ENCODE peak calls at places on chromosomes 6 and 20, in six cellular contexts. Y, C, M, V, E and U are unnamed samples.
A peak's percentile ranks its signal among the peaks of the same experiment; 100 is the strongest.

GRCh38 chr6:104585646-104586045 is 274.1 kb downstream of the HACE1 start:
- DNase-seq in Y (no peak), C (no peak), M (no peak), V (no peak), E (no peak), U (no peak)

GRCh38 chr6:83183082-83183828 is 9.8 kb downstream of the PGM3 start:
- DNase-seq in Y (no peak), C (no peak), M (no peak), V (peak; percentile 98), E (no peak), U (no peak)

GRCh38 chr6:107968081-107968480 is 10.1 kb upstream of the SEC63 start:
- DNase-seq in Y (no peak), C (no peak), M (no peak), V (no peak), E (no peak), U (no peak)

GRCh38 chr6:130969807-130970491 is 93.1 kb downstream of the EPB41L2 start:
- DNase-seq in Y (peak; percentile 80), C (no peak), M (no peak), V (peak; percentile 67), E (no peak), U (peak; percentile 9)

GRCh38 chr6:142200846-142201628 is 54.0 kb downstream of the VTA1 start:
- DNase-seq in Y (no peak), C (no peak), M (no peak), V (no peak), E (no peak), U (no peak)

GRCh38 chr20:49385471-49385870 is 97.0 kb downstream of the KCNB1 start:
- DNase-seq in Y (peak; percentile 52), C (peak; percentile 47), M (peak; percentile 46), V (peak; percentile 22), E (no peak), U (peak; percentile 53)

GRCh38 chr6:110456694-110457093 is 19.7 kb downstream of the SLC22A16 start:
- DNase-seq in Y (no peak), C (no peak), M (no peak), V (no peak), E (no peak), U (no peak)

GRCh38 chr6:126356526-126356925 is 16.6 kb downstream of the CENPW start:
- DNase-seq in Y (no peak), C (no peak), M (no peak), V (no peak), E (no peak), U (no peak)

GRCh38 chr6:163861627-163862026 is 447.1 kb downstream of the QKI start:
- DNase-seq in Y (no peak), C (no peak), M (no peak), V (no peak), E (no peak), U (no peak)

GRCh38 chr20:53921443-53921973 is 148.9 kb downstream of the BCAS1 start:
- DNase-seq in Y (no peak), C (no peak), M (no peak), V (no peak), E (no peak), U (no peak)

GRCh38 chr6:36029464-36029863 is 1.9 kb downstream of the MAPK14 start:
- DNase-seq in Y (peak; percentile 68), C (no peak), M (no peak), V (peak; percentile 85), E (no peak), U (peak; percentile 4)

GRCh38 chr20:57160985-57161384 is 105.5 kb downstream of the BMP7 start:
- DNase-seq in Y (no peak), C (no peak), M (no peak), V (no peak), E (no peak), U (no peak)

GRCh38 chr6:161443868-161444267 is 170.0 kb upstream of the AGPAT4 start:
- DNase-seq in Y (no peak), C (no peak), M (no peak), V (no peak), E (no peak), U (no peak)

GRCh38 chr6:18551228-18551627 is 164.1 kb downstream of the RNF144B start:
- DNase-seq in Y (no peak), C (no peak), M (no peak), V (peak; percentile 72), E (no peak), U (no peak)

GRCh38 chr6:25017932-25018581 is 82.3 kb upstream of the RIPOR2 start:
- DNase-seq in Y (peak; percentile 8), C (no peak), M (peak; percentile 26), V (peak; percentile 65), E (no peak), U (no peak)

DNA sequence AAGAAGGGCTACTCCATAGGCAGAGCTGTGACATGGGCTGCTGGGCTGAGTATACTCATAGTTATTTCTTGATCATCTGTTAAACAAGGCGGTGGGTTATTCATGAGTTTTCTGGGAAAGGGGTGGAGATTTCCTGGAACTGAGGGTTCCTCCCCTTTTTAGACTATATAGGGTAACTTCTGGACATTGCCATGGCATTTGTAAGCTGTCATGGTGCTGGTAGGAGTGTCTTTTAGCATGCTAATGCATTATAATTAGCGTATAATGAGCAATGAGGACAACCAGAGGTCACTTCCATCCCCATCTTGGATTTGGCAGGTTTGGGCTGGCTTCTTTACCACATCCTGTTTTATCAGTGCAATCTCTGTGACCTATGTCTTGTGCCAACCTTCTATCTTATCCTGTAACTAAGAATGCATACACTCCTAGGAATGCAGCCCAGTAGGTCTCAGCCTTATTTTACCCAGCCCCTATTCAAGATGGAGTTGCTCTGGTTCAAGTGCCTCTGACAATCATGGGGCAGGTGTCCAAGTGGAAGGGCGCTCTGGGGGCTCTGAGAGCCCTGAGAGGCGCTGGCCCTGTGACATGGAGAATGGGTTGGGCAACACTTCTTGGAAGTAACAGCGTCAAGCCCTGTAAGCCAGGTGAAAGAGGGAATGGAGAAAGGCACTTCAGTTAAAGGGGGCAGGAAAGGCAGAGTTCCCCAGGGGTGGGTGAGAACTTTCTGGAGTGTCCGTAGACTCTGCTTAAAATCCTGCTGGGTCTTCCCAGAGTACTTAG is 354.2 kb upstream of the SULF2 start:
- DNase-seq in Y (no peak), C (no peak), M (no peak), V (no peak), E (no peak), U (no peak)
- TF ChIP-seq RAD21 in Y (no peak), C (no peak), M (peak; percentile 49), V (no peak), E (no peak), U (no peak)

DNA sequence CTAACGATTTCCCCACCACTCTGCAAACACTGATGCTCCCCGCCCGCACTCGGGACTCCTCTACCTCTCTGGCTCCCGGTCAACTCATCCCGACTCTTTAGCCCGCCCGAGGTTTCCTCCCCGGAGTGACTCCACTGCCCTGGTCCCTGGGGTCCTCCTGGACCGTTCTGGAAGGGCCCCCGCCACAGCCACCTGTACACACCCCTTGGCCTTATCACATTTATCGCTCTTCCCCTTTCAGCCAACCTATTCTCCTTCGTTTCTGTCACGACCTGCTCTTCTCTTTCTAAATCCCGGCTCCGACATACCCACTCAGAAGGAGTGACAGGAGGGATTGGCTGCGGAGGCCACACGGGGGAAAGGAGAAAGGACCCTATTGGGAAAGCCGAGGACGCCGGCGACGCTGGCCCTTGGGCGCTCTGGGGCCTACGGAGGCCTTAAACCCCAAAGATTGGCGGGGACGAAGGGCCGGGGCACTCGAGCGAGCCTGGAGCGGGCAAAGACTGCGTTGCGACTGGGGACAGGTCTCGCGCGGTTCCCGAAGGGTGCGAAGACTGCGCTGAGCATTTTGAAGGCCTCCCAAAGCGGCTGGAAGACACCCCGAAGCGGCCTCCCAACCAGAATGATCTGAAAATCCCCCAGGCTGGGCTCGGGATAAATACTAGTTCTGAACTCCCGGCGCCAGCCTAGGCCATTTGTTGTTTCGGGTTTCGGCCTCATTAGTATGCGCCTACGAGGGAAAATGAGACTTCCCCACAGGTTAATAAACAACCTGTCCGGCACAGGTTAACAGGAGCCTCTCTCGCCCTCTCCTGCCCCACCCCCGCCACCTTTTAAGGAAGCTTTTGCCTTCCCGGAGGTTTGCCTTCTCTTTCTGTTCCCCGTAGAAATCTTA is 9.2 kb downstream of the SIM1 start:
- DNase-seq in Y (no peak), C (no peak), M (no peak), V (no peak), E (no peak), U (no peak)
- TF ChIP-seq RAD21 in Y (no peak), C (no peak), M (no peak), V (no peak), E (no peak), U (no peak)

DNA sequence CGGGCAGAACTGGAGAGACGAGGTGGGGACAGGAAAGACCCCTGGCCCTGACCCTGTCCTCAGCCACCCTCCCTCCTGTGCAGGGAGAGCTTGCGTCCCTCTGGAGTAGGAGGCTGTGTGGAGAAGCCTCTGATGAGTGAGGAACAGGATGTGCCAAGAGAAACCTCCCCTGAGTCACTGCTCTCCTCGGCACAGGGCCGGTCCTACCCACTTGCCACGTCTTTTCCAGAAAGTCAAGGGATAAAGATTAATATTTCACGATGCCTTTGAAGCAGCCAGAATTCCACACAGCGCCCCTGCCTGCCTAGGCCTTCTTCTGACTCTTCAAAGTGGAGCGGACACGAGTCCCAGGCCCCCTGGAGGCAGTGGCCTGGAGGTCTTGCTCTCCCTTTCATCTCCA is 34.9 kb upstream of the THBS2 start:
- DNase-seq in Y (no peak), C (no peak), M (no peak), V (peak; percentile 35), E (no peak), U (no peak)
- TF ChIP-seq RAD21 in Y (no peak), C (no peak), M (no peak), V (no peak), E (no peak), U (no peak)

DNA sequence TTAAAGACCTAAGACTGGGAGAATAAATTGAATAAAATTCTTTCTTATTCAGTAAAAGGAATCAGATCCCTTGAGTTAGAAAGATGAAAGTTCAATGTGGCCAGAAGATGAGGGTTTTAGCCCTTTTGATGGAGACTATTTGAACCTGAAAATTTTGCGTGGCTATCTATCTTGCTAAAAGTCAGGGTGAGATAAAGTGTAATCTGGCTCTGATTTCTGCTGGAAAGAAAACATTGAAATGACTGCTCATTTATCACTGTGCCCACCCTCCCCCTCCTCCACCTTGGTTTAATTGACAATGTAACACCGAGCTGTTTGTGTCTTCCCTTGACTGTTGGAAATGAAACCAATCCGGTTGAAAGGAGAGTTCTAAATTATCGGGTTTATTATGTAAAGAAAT is 32.9 kb upstream of the TCF21 start:
- DNase-seq in Y (no peak), C (no peak), M (no peak), V (no peak), E (no peak), U (no peak)
- TF ChIP-seq RAD21 in Y (no peak), C (no peak), M (no peak), V (no peak), E (no peak), U (no peak)

DNA sequence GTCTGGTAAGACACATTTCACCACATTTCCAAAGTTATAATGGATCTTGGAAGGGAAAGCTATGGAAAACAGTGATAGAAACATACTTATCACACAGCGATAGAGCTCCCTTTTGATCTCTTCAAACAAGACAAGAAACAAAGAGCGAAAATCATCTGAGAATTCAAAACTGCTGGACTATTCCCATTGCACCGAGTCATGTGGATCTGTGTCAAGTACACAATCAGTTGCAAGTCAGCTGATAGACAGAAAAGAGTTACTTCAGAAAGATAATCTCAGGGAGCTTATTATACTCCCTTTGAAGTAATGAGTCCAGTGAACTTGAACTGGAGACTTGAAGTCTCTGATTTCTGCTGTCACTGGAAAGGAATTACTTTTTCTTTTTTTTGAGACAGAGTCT is 89.7 kb upstream of the GCM1 start:
- DNase-seq in Y (no peak), C (no peak), M (no peak), V (no peak), E (no peak), U (no peak)
- TF ChIP-seq RAD21 in Y (no peak), C (no peak), M (no peak), V (no peak), E (no peak), U (no peak)